ENCODE peak calls at places on chromosomes 2 and 18, in ten cellular contexts. H, B, N, W, E, T, Y, C, R and A are unnamed samples. For H3K36me3, the result is how much of the 10 kb centered on the place peaks cover.

GRCh38 chr2:237535385-237536082 is 30.8 kb upstream of the PRLH start:
- DNase-seq in B (no peak), E (no peak), W (no peak), T (no peak), N (peak), H (no peak), C (no peak), R (no peak), Y (no peak), A (no peak)

GRCh38 chr18:58996131-58996632 is 131.5 kb downstream of the ZNF532 start:
- DNase-seq in W (no peak), E (no peak), H (no peak), T (no peak), R (peak), B (peak), C (peak), Y (no peak), N (peak), A (no peak)

GRCh38 chr18:42048150-42048549 is 93.1 kb downstream of the PIK3C3 start:
- DNase-seq in E (no peak), N (peak), T (no peak), R (no peak), Y (no peak), W (no peak), B (peak), C (peak), H (no peak), A (no peak)

GRCh38 chr2:241980193-241980592 is 110.7 kb downstream of the RTP5 start:
- DNase-seq in T (no peak), E (no peak), R (no peak), Y (no peak), C (no peak), B (no peak), W (no peak), N (no peak), H (no peak), A (no peak)

GRCh38 chr18:13369756-13370510 is 151.4 kb downstream of the LDLRAD4 start:
- DNase-seq in T (no peak), Y (no peak), N (peak), C (no peak), R (peak), B (no peak), W (no peak), E (peak), H (no peak), A (no peak)

GRCh38 chr2:70627499-70627898 is 73.9 kb upstream of the TGFA start:
- DNase-seq in N (no peak), C (no peak), Y (no peak), H (no peak), T (no peak), W (no peak), B (peak), R (no peak), E (no peak), A (no peak)

GRCh38 chr2:144170172-144170571 is 349.7 kb downstream of the ZEB2 start:
- DNase-seq in H (no peak), C (peak), Y (no peak), R (no peak), E (no peak), N (no peak), T (peak), W (no peak), B (peak), A (no peak)

GRCh38 chr2:15050483-15050882 is 418.0 kb downstream of the LRATD1 start:
- DNase-seq in C (peak), R (no peak), E (no peak), T (no peak), W (no peak), Y (no peak), H (no peak), B (peak), N (no peak), A (no peak)

GRCh38 chr2:10519067-10519740 is 71.1 kb upstream of the ODC1 start:
- DNase-seq in H (no peak), N (peak), T (no peak), C (no peak), Y (no peak), B (no peak), R (no peak), W (no peak), E (no peak), A (no peak)

GRCh38 chr2:11379558-11379957 is 35.1 kb upstream of the ROCK2 start:
- DNase-seq in T (no peak), Y (no peak), B (peak), R (peak), N (peak), W (no peak), H (no peak), E (peak), C (peak), A (no peak)

GRCh38 chr2:207202645-207203044 is 36.9 kb upstream of the KLF7 start:
- DNase-seq in R (no peak), E (no peak), W (peak), C (peak), N (peak), T (peak), H (no peak), B (peak), Y (peak), A (peak)

GRCh38 chr18:78805840-78806239 is 173.8 kb upstream of the SALL3 start:
- DNase-seq in C (no peak), T (no peak), B (no peak), H (no peak), W (no peak), R (no peak), N (no peak), Y (no peak), E (no peak), A (no peak)

GRCh38 chr2:10080536-10081304 is 509 bp upstream of the CYS1 start:
- DNase-seq in N (peak), Y (no peak), T (no peak), B (no peak), R (peak), W (no peak), C (no peak), H (no peak), E (no peak), A (no peak)

GRCh38 chr2:219171231-219171651 is 1.4 kb upstream of the SLC23A3 start:
- DNase-seq in Y (no peak), H (no peak), C (peak), E (peak), R (peak), T (peak), B (peak), W (peak), N (peak), A (no peak)

GRCh38 chr2:231910771-231911170 is 15.4 kb downstream of the NPPC start:
- DNase-seq in N (no peak), H (no peak), R (no peak), C (no peak), T (no peak), Y (no peak), E (no peak), B (no peak), W (no peak), A (no peak)

GRCh38 chr2:8662239-8662879 is 19.5 kb upstream of the ID2 start:
- DNase-seq in E (no peak), H (no peak), C (peak), T (no peak), Y (no peak), B (peak), N (peak), R (peak), W (peak), A (no peak)

GRCh38 chr2:32516567-32516966 is 111.3 kb upstream of the TTC27 start:
- DNase-seq in N (no peak), R (no peak), C (no peak), Y (no peak), H (no peak), B (peak), W (no peak), T (no peak), E (no peak), A (no peak)
- H3K36me3 ChIP-seq in N (half or more), R (half or more), C (under half), Y (half or more), H (under half), B (half or more), W (under half), T (half or more), E (under half), A (under half)

GRCh38 chr2:99430614-99431258 is 59.1 kb downstream of the REV1 start:
- DNase-seq in T (no peak), W (no peak), B (peak), E (no peak), H (no peak), Y (no peak), R (peak), N (peak), C (peak), A (no peak)
- H3K36me3 ChIP-seq in T (under half), W (under half), B (half or more), E (under half), H (under half), Y (under half), R (half or more), N (under half), C (under half), A (under half)

DNA sequence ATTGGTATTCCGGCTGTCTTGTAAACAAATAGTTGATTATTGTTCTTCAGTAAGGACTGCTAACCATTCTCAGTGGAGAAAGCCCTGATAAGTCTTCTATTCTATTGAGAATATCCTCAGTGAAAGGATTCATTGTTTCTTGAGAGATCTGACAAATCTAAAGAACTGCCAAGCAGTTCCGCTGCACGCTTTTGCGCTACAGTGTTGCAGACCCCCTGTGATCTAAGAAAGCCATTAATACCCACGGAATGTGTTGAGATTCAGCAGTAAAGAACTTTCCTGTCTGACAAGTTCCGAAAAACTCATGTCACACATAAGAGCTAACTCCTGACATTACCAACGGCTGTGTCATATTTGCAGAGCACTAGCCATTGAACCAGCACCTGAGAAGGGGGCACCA is 63.8 kb downstream of the ZNF236 start:
- DNase-seq in Y (no peak), E (no peak), H (no peak), W (no peak), N (no peak), T (no peak), C (no peak), R (no peak), B (no peak), A (no peak)
- H3K36me3 ChIP-seq in Y (under half), E (under half), H (under half), W (under half), N (under half), T (under half), C (under half), R (under half), B (under half), A (under half)

GRCh38 chr2:73077424-73077795 is 5.9 kb upstream of the SFXN5 start:
- DNase-seq in E (no peak), W (no peak), R (no peak), H (no peak), T (no peak), Y (no peak), B (no peak), C (no peak), N (no peak), A (no peak)

GRCh38 chr2:73075477-73076373 is 4.2 kb upstream of the SFXN5 start:
- DNase-seq in Y (no peak), C (peak), R (no peak), E (no peak), B (no peak), W (no peak), N (no peak), T (no peak), H (no peak), A (no peak)

GRCh38 chr2:73078457-73079411 is 7.2 kb upstream of the SFXN5 start:
- DNase-seq in Y (no peak), C (no peak), W (no peak), E (no peak), R (no peak), N (no peak), B (no peak), H (no peak), T (no peak), A (no peak)

GRCh38 chr2:73074110-73075069 is 2.9 kb upstream of the SFXN5 start:
- DNase-seq in T (no peak), Y (no peak), H (no peak), E (no peak), W (no peak), R (no peak), B (no peak), N (peak), C (no peak), A (no peak)

DNA sequence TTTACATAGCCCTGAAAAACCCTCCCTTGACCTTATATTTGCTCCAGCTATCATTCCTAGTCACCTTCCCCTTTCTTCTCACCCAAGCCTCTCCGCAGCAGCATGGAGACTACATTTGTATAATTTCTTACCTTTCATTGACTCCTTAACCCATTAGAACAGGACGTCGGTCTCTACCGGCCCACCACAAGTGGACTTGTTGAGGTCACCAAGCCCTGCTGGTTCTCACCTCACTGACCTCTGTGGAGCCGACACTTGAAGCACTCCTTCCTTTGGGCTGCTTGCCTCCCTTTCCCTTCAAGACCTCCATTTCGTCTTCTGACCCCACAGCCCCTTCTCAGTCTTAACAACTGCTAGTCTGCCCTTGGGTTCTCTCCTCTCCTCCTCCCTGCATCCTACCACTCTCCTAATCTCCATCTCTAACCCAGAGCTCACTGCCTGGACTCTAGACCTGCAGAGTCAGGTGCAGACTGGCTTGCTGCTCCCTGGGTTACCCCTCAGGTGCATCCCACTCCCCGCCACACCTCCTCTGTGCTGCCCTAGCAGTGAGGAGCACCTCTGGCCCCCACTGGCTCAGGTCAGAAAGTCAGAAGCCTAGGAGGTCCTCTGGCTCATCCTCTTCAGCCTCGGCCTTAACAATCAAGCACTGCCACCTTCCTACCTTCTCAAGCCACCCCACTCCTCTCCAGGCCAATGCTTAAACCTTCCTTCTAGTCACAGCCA is 5.3 kb upstream of the SFXN5 start:
- DNase-seq in R (no peak), B (no peak), N (no peak), H (no peak), C (no peak), W (no peak), Y (no peak), T (no peak), E (no peak), A (no peak)
- H3K36me3 ChIP-seq in R (under half), B (under half), N (under half), H (under half), C (under half), W (under half), Y (under half), T (under half), E (under half), A (under half)

GRCh38 chr2:140275427-140275826 is 1495.2 kb upstream of the NXPH2 start:
- DNase-seq in H (no peak), C (no peak), W (no peak), R (no peak), N (no peak), Y (no peak), B (no peak), E (no peak), T (no peak), A (no peak)
- H3K36me3 ChIP-seq in H (under half), C (under half), W (under half), R (under half), N (under half), Y (under half), B (under half), E (under half), T (under half), A (under half)

DNA sequence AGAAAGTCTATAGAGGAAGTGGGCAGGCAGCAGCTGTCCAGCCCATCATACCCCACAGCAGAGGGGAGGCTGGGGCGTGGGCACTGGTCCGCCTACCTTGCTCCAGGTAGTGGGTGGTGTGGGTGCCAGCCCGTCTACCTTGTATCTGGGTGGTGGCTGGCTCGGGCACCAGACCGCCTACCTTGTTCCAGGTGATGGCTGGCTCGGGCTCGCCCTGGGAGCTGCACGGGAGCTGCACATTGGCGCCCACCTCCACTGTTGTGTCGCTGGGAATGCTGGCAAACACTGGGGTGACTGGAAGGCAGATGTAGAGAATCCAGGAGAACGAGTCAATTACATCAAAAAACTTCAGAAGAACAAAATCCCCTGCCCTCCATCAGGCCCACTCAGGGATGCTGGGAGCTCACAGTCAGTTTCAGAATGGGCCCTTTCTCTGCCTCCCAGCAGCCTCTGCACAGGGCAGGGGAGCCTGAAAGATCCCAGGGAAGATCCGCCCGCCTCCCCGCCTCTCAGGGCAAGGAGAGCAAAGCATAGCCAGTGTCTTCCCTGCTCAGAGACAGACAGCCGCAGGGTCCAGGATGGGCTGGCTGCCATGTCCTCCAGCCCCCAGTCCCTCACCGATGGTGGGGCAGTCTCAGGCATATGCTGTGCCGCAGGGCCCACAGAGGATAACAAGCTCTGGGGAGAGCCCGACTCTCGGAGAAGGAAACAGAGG is 82.3 kb downstream of the PXDN start:
- DNase-seq in Y (no peak), W (no peak), T (no peak), N (peak), E (no peak), H (no peak), B (no peak), C (no peak), R (no peak), A (no peak)
- H3K36me3 ChIP-seq in Y (half or more), W (under half), T (under half), N (half or more), E (under half), H (under half), B (under half), C (half or more), R (half or more), A (under half)

GRCh38 chr2:134262666-134263065 is 8.8 kb downstream of the MGAT5 start:
- DNase-seq in W (no peak), B (no peak), R (no peak), H (no peak), E (no peak), N (no peak), Y (no peak), C (no peak), T (no peak), A (no peak)
- H3K36me3 ChIP-seq in W (under half), B (under half), R (under half), H (under half), E (under half), N (under half), Y (under half), C (under half), T (under half), A (under half)

GRCh38 chr2:16334366-16334765 is 331.3 kb downstream of the CYRIA start:
- DNase-seq in W (no peak), R (no peak), Y (no peak), E (no peak), C (no peak), H (no peak), T (no peak), N (peak), B (no peak), A (no peak)
- H3K36me3 ChIP-seq in W (under half), R (under half), Y (under half), E (under half), C (under half), H (under half), T (under half), N (under half), B (under half), A (under half)